ENCODE peak calls at places on chromosomes 7 and 10, in five cellular contexts. K is iPS DF 6.9; M is CD8-positive, alpha-beta T cell; A is fibroblast of lung; B is uterus. G is an unnamed sample. For H3K4me1 and H3K36me3, the result is how much of the 10 kb centered on the place peaks cover.

GRCh38 chr10:113592380-113592779 is 39.5 kb downstream of the HABP2 start:
- DNase-seq in K (no peak), M (no peak), A (no peak), B (no peak), G (no peak)

GRCh38 chr7:725223-726005 is 1.1 kb upstream of the DNAAF5 start:
- DNase-seq in K (no peak), M (no peak), A (peak), B (no peak), G (no peak)

GRCh38 chr10:78397796-78398195 is 364.1 kb downstream of the RPS24 start:
- DNase-seq in K (no peak), M (no peak), A (no peak), B (no peak), G (no peak)

GRCh38 chr10:119205926-119206602 is 1.3 kb upstream of the GRK5 start:
- DNase-seq in K (no peak), M (peak), A (no peak), B (no peak), G (no peak)

GRCh38 chr7:94296886-94297285 is 97.8 kb upstream of the COL1A2 start:
- DNase-seq in K (no peak), M (no peak), A (no peak), B (no peak), G (no peak)

GRCh38 chr10:72935358-72935757 is 19.2 kb downstream of the PLA2G12B start:
- DNase-seq in K (no peak), M (no peak), A (peak), B (no peak), G (no peak)

GRCh38 chr7:42315096-42315495 is 78.1 kb upstream of the GLI3 start:
- DNase-seq in K (no peak), M (no peak), A (no peak), B (no peak), G (no peak)

GRCh38 chr7:44290250-44290616 is 35.2 kb downstream of the CAMK2B start:
- DNase-seq in K (no peak), M (no peak), A (no peak), B (no peak), G (no peak)

GRCh38 chr7:28645866-28646265 is 233.5 kb downstream of the CREB5 start:
- DNase-seq in K (no peak), M (no peak), A (no peak), B (no peak), G (no peak)

GRCh38 chr7:54904986-54905385 is 113.8 kb upstream of the EGFR start:
- DNase-seq in K (no peak), M (no peak), A (no peak), B (no peak), G (no peak)

GRCh38 chr10:13703101-13703818 is 116.5 kb downstream of the PRPF18 start:
- DNase-seq in K (no peak), M (no peak), A (no peak), B (no peak), G (no peak)

DNA sequence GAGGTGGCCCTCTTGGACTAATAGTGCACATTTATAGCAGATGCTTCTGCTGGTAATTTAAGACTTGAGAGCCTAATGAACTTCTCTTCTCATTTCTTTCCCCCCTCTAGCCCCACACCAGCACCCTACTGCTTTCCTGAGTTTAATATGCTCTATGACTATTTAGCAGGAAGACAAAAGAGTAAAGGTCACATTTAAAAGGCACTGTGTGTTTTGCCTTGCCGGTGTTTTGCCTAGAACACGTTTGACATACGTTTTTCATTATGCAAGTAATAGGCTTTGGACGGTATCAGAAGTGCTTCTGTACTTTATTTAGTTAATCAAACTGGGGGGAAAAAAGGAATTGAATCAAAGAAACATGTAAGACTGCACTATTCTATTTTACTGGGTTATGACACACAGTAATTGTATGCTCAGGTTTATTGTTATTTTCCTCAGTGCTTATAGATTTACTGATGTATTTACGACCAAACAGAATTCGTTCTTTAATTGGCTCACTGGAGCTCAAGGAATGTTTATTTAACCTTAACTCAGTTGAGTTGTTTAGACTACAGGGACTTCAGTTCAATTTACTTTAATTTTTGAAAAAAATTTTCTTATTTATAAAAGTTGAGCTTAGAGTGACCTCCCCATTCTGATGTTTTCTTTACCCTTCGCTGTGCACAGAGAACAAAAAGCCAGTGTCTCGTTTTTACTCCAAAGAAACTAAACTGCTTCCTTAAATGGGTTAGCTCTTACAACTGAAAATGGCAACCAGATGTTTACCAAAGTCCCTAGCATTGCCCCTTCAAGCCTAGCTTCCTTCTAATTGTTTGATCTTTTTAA is 35.4 kb downstream of the CPED1 start:
- DNase-seq in K (no peak), M (no peak), A (peak), B (no peak), G (peak)
- H3K4me1 ChIP-seq in K (under half), M (under half), A (under half), B (under half), G (half or more)

GRCh38 chr10:80413152-80413996 is 5.0 kb downstream of the PRXL2A start:
- DNase-seq in K (no peak), M (no peak), A (peak), B (no peak), G (peak)

GRCh38 chr10:80414126-80414898 is 6.0 kb downstream of the PRXL2A start:
- DNase-seq in K (no peak), M (no peak), A (peak), B (no peak), G (peak)

GRCh38 chr10:80416401-80417098 is 8.2 kb downstream of the PRXL2A start:
- DNase-seq in K (no peak), M (no peak), A (peak), B (peak), G (no peak)

GRCh38 chr10:80412521-80412920 is 4.2 kb downstream of the PRXL2A start:
- DNase-seq in K (no peak), M (no peak), A (no peak), B (no peak), G (no peak)

GRCh38 chr10:80415734-80416281 is 7.5 kb downstream of the PRXL2A start:
- DNase-seq in K (no peak), M (no peak), A (no peak), B (no peak), G (no peak)
- H3K27ac ChIP-seq in K (no peak), M (no peak), A (no peak), B (no peak), G (no peak)

DNA sequence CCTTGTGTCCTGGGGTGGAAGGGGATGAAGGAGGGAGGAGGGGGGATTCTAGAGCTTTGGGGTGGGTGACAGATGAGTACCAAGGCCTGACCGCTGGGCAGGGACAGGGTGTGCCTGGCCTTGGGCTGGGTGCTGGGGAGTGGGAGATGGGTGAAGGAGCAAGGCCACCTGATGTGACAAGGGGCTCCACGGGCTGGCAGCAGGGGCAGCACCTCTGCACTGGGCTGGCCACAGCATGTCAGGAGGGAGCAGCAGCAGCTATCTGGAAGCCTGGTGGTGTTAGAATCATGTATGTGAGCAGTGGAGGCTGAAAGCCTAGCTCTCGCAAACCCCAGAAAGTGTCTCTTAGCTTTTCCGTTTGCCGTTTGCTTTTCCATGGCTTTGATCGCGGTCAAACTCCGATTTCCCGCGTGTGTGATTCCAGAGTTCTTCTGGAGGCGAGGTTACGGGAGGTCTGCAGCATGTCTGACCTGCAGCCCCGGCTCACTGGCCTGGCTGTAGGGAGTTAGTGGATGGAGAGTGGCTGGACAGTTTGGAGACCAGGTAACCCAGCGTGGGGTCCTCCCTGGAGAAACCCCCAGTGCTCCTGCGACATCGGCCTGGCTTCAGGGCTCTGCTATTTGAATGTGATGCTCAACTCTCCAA is 105.3 kb downstream of the CUX1 start:
- DNase-seq in K (no peak), M (no peak), A (no peak), B (no peak), G (no peak)
- H3K36me3 ChIP-seq in K (under half), M (under half), A (under half), B (under half), G (under half)

GRCh38 chr10:30697806-30698205 is 68.3 kb upstream of the LYZL2 start:
- DNase-seq in K (no peak), M (no peak), A (no peak), B (no peak), G (no peak)

GRCh38 chr10:30704016-30704600 is 74.6 kb upstream of the LYZL2 start:
- DNase-seq in K (no peak), M (no peak), A (no peak), B (no peak), G (no peak)

GRCh38 chr10:30705086-30705624 is 75.6 kb upstream of the LYZL2 start:
- DNase-seq in K (no peak), M (peak), A (no peak), B (no peak), G (no peak)

GRCh38 chr10:30702860-30703259 is 73.3 kb upstream of the LYZL2 start:
- DNase-seq in K (no peak), M (no peak), A (no peak), B (no peak), G (no peak)

GRCh38 chr10:30701471-30702173 is 72.1 kb upstream of the LYZL2 start:
- DNase-seq in K (no peak), M (peak), A (peak), B (peak), G (peak)
- H3K4me1 ChIP-seq in K (under half), M (half or more), A (under half), B (under half), G (under half)

GRCh38 chr7:2306688-2307087 is 7.6 kb downstream of the SNX8 start:
- DNase-seq in K (no peak), M (no peak), A (no peak), B (no peak), G (no peak)
- H3K27ac ChIP-seq in K (no peak), M (no peak), A (no peak), B (no peak), G (no peak)

GRCh38 chr7:100065452-100066186 is 15.9 kb downstream of the ZNF3 start:
- DNase-seq in K (no peak), M (no peak), A (peak), B (peak), G (no peak)

GRCh38 chr7:100057006-100057405 is 7.4 kb downstream of the ZSCAN21 start:
- DNase-seq in K (no peak), M (no peak), A (no peak), B (no peak), G (no peak)

GRCh38 chr7:100063376-100063775 is 13.8 kb downstream of the ZSCAN21 start:
- DNase-seq in K (no peak), M (no peak), A (no peak), B (no peak), G (no peak)

GRCh38 chr7:100064162-100064561 is 14.6 kb downstream of the ZSCAN21 start:
- DNase-seq in K (no peak), M (no peak), A (no peak), B (no peak), G (no peak)

DNA sequence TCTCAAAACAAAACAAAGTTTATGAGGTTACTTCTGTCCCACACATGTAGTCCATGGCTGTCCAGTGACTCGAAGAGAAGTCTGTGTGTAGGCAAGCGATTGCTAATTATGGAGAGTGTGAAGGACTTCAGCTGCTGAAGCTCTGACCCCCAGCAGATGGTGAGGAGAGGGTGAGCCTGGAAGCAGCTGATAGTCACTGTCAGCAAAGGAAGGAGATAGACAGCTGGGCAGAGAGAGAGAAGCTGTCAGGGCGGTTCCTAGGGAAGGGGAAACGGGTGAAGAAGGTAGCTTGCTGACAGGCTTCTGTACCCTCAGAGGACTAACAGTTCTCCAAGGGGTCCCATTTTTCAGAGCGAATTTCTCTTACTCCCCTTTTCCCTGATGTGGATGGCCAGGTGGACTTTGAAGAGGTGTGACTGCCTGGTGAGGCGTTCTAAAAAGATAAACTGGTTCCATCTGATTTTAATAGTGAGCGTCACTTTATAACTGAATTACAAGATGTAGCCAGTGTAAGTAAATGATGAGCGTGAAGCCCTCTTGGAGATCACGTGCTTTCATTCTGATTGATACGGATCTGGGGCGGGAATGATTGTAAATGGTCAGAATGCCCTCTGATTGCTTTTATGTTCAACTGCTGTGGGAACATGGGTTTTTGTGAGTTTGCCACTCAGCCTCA is 12.1 kb downstream of the ZSCAN21 start:
- DNase-seq in K (no peak), M (no peak), A (no peak), B (no peak), G (no peak)
- H3K36me3 ChIP-seq in K (under half), M (under half), A (under half), B (under half), G (half or more)

G was measured in SJSA1.